ENCODE peak calls at places on chromosomes 2 and 18, in four cellular contexts. R, P, L and V are unnamed samples.

GRCh38 chr2:179842498-179843153 is 18.8 kb downstream of the ZNF385B start:
- DNase-seq in R (no peak), P (no peak), L (no peak), V (peak; percentile 16)

GRCh38 chr2:168678153-168678853 is 124.1 kb upstream of the NOSTRIN start:
- DNase-seq in P (no peak), R (no peak), L (no peak), V (no peak)

GRCh38 chr2:134261398-134262131 is 7.7 kb downstream of the MGAT5 start:
- DNase-seq in P (no peak), L (no peak), R (no peak), V (no peak)

GRCh38 chr2:20594957-20595356 is 55.9 kb downstream of the HS1BP3 start:
- DNase-seq in P (no peak), R (peak; percentile 6), L (peak; percentile 41), V (no peak)

GRCh38 chr18:58388736-58389135 is 240.2 kb downstream of the ALPK2 start:
- DNase-seq in P (no peak), L (no peak), R (no peak), V (no peak)

GRCh38 chr2:120323807-120324399 is 22.0 kb upstream of the INHBB start:
- DNase-seq in R (no peak), L (no peak), P (no peak), V (no peak)

GRCh38 chr2:209496586-209496982 is 72.7 kb downstream of the MAP2 start:
- DNase-seq in P (no peak), R (no peak), L (no peak), V (no peak)

GRCh38 chr2:239166201-239166834 is 234.5 kb downstream of the HDAC4 start:
- DNase-seq in L (peak; percentile 53), P (no peak), R (peak; percentile 5), V (no peak)

GRCh38 chr2:224378087-224379085 is 23.5 kb downstream of the FAM124B start:
- DNase-seq in P (no peak), R (no peak), L (no peak), V (no peak)

GRCh38 chr18:2903006-2903405 is 56.2 kb downstream of the EMILIN2 start:
- DNase-seq in P (no peak), L (peak; percentile 77), R (no peak), V (no peak)

GRCh38 chr2:189412330-189412953 is 28.8 kb upstream of the WDR75 start:
- DNase-seq in P (no peak), R (peak; percentile 37), L (no peak), V (no peak)

GRCh38 chr2:199842631-199843030 is 8.4 kb downstream of the FTCDNL1 start:
- DNase-seq in L (no peak), P (no peak), R (no peak), V (no peak)

GRCh38 chr2:200765139-200765951 is 46.4 kb upstream of the BZW1 start:
- DNase-seq in P (no peak), L (no peak), R (no peak), V (no peak)

GRCh38 chr2:146523218-146523617 is 1321.6 kb upstream of the ACVR2A start:
- DNase-seq in P (no peak), L (no peak), R (no peak), V (no peak)

GRCh38 chr2:186659383-186659782 is 34.5 kb upstream of the FAM171B start:
- DNase-seq in L (no peak), P (no peak), R (no peak), V (no peak)

GRCh38 chr2:234300932-234301823 is 195.7 kb downstream of the ARL4C start:
- DNase-seq in P (no peak), L (no peak), R (no peak), V (no peak)

GRCh38 chr18:7822435-7823425 is 255.6 kb downstream of the PTPRM start:
- DNase-seq in L (no peak), R (no peak), P (no peak), V (no peak)

GRCh38 chr2:75703617-75704016 is 7.1 kb downstream of the GCFC2 start:
- DNase-seq in R (no peak), P (no peak), L (no peak), V (no peak)

GRCh38 chr2:196131949-196132925 is 39.1 kb downstream of the STK17B start:
- DNase-seq in P (no peak), L (no peak), R (no peak), V (no peak)

GRCh38 chr18:8208716-8209115 is 400.5 kb upstream of the RAB12 start:
- DNase-seq in P (no peak), L (no peak), R (no peak), V (no peak)

GRCh38 chr2:51013060-51013746 is 18.7 kb downstream of the NRXN1 start:
- DNase-seq in P (peak; percentile 57), L (no peak), R (peak; percentile 75), V (no peak)

GRCh38 chr2:47189635-47190034 is 34.5 kb upstream of the STPG4 start:
- DNase-seq in R (no peak), P (no peak), L (no peak), V (no peak)

GRCh38 chr18:12409466-12409865 is 1.7 kb downstream of the PRELID3A start:
- DNase-seq in L (no peak), R (no peak), P (no peak), V (no peak)

GRCh38 chr2:24048662-24049484 is 668 bp upstream of the FKBP1B start:
- DNase-seq in P (no peak), L (no peak), R (no peak), V (no peak)

GRCh38 chr2:55431982-55432627 is 12.4 kb upstream of the CCDC88A start:
- DNase-seq in P (no peak), L (no peak), R (no peak), V (no peak)

GRCh38 chr2:173521450-173522192 is 166.9 kb downstream of the CDCA7 start:
- DNase-seq in P (no peak), L (no peak), R (no peak), V (no peak)

GRCh38 chr2:64062840-64063239 is 43.6 kb upstream of the VPS54 start:
- DNase-seq in R (peak; percentile 82), L (no peak), P (no peak), V (no peak)

GRCh38 chr2:127577503-127577902 is 42.0 kb downstream of the MYO7B start:
- DNase-seq in L (peak; percentile 48), R (no peak), P (no peak), V (no peak)

GRCh38 chr2:191303349-191304005 is 58.3 kb downstream of the MYO1B start:
- DNase-seq in P (no peak), L (no peak), R (no peak), V (no peak)

GRCh38 chr2:241126201-241126611 is 23.1 kb downstream of the PASK start:
- DNase-seq in L (peak; percentile 37), R (no peak), P (no peak), V (no peak)

GRCh38 chr2:180376076-180376475 is 369.0 kb upstream of the CWC22 start:
- DNase-seq in P (no peak), R (no peak), L (no peak), V (no peak)

GRCh38 chr18:56000041-56000440 is 412.0 kb upstream of the TCF4 start:
- DNase-seq in L (no peak), P (no peak), R (no peak), V (no peak)